ENCODE peak calls at places on chromosomes 6 and 20, in five cellular contexts. P, G, A, E and O are unnamed samples.

GRCh38 chr6:79784013-79784753 is 153.1 kb downstream of the SH3BGRL2 start:
- DNase-seq in P (no peak), G (no peak), A (no peak), E (no peak), O (no peak)

GRCh38 chr6:21201181-21201580 is 392.4 kb upstream of the SOX4 start:
- DNase-seq in P (no peak), G (no peak), A (no peak), E (no peak), O (no peak)

GRCh38 chr6:14270142-14270893 is 152.7 kb downstream of the CD83 start:
- DNase-seq in P (no peak), G (no peak), A (no peak), E (no peak), O (no peak)

GRCh38 chr6:139378882-139379341 is 4.5 kb upstream of the CITED2 start:
- DNase-seq in P (no peak), G (no peak), A (peak), E (no peak), O (no peak)

GRCh38 chr6:149701699-149702098 is 16.2 kb downstream of the LATS1 start:
- DNase-seq in P (no peak), G (no peak), A (no peak), E (no peak), O (no peak)

GRCh38 chr6:98648211-98648914 is 186.0 kb upstream of the POU3F2 start:
- DNase-seq in P (no peak), G (no peak), A (no peak), E (no peak), O (no peak)

GRCh38 chr6:11429577-11429976 is 108.0 kb upstream of the TMEM170B start:
- DNase-seq in P (no peak), G (peak), A (no peak), E (no peak), O (peak)

GRCh38 chr6:41122373-41122772 is 31.8 kb downstream of the TREML1 start:
- DNase-seq in P (no peak), G (no peak), A (no peak), E (no peak), O (no peak)

GRCh38 chr6:112337209-112337638 is 9.9 kb upstream of the RFPL4B start:
- DNase-seq in P (peak), G (peak), A (peak), E (no peak), O (peak)

GRCh38 chr6:106421491-106421890 is 61.0 kb downstream of the CRYBG1 start:
- DNase-seq in P (no peak), G (no peak), A (no peak), E (no peak), O (no peak)

GRCh38 chr6:28001751-28002150 is 44.7 kb downstream of the OR2B6 start:
- DNase-seq in P (no peak), G (no peak), A (no peak), E (no peak), O (no peak)

GRCh38 chr20:58579069-58579818 is 64.0 kb upstream of the APCDD1L start:
- DNase-seq in P (no peak), G (no peak), A (no peak), E (no peak), O (no peak)

GRCh38 chr6:132333639-132334516 is 67.4 kb downstream of the MOXD1 start:
- DNase-seq in P (peak), G (peak), A (peak), E (no peak), O (peak)

GRCh38 chr6:116783852-116784251 is 18.3 kb upstream of the FAM162B start:
- DNase-seq in P (no peak), G (no peak), A (no peak), E (no peak), O (no peak)

GRCh38 chr20:50278684-50279531 is 88.3 kb downstream of the CEBPB start:
- DNase-seq in P (no peak), G (no peak), A (peak), E (no peak), O (peak)

GRCh38 chr6:30618270-30618787 is 689 bp downstream of the MRPS18B start:
- DNase-seq in P (no peak), G (no peak), A (peak), E (no peak), O (no peak)

GRCh38 chr6:143698759-143699750 is 21.3 kb downstream of the PHACTR2 start:
- DNase-seq in P (no peak), G (no peak), A (peak), E (no peak), O (peak)

GRCh38 chr6:110949679-110950285 is 8.7 kb upstream of the GTF3C6 start:
- DNase-seq in P (no peak), G (no peak), A (no peak), E (no peak), O (no peak)

GRCh38 chr6:46271107-46271506 is 100.3 kb upstream of the ENPP5 start:
- DNase-seq in P (no peak), G (no peak), A (no peak), E (no peak), O (no peak)

GRCh38 chr6:110493253-110493800 is 16.9 kb upstream of the SLC22A16 start:
- DNase-seq in P (no peak), G (no peak), A (no peak), E (no peak), O (no peak)

GRCh38 chr6:165458134-165458533 is 148.7 kb upstream of the C6orf118 start:
- DNase-seq in P (no peak), G (no peak), A (no peak), E (no peak), O (no peak)

GRCh38 chr20:36181934-36182603 is 27.5 kb downstream of the EPB41L1 start:
- DNase-seq in P (no peak), G (no peak), A (peak), E (no peak), O (no peak)

GRCh38 chr6:111585241-111585968 is 20.3 kb downstream of the TRAF3IP2 start:
- DNase-seq in P (no peak), G (no peak), A (no peak), E (no peak), O (no peak)

GRCh38 chr6:6724319-6725119 is 136.0 kb downstream of the LY86 start:
- DNase-seq in P (peak), G (no peak), A (peak), E (no peak), O (peak)

GRCh38 chr20:58143531-58143930 is 84.9 kb downstream of the ANKRD60 start:
- DNase-seq in P (no peak), G (no peak), A (no peak), E (no peak), O (no peak)

GRCh38 chr6:42428326-42429041 is 23.2 kb downstream of the TRERF1 start:
- DNase-seq in P (no peak), G (no peak), A (no peak), E (no peak), O (no peak)

GRCh38 chr6:5981274-5982026 is 25.3 kb downstream of the NRN1 start:
- DNase-seq in P (no peak), G (no peak), A (no peak), E (no peak), O (no peak)

GRCh38 chr20:59030911-59031310 is 1.2 kb downstream of the ATP5F1E start:
- DNase-seq in P (no peak), G (no peak), A (no peak), E (no peak), O (no peak)

GRCh38 chr6:1461736-1462135 is 72.4 kb downstream of the FOXF2 start:
- DNase-seq in P (no peak), G (no peak), A (no peak), E (no peak), O (no peak)

GRCh38 chr20:47785321-47785899 is at the start of gene SULF2:
- DNase-seq in P (no peak), G (no peak), A (no peak), E (no peak), O (peak)

GRCh38 chr6:166760288-166760687 is 133.2 kb upstream of the RPS6KA2 start:
- DNase-seq in P (no peak), G (no peak), A (no peak), E (no peak), O (no peak)

GRCh38 chr6:152529364-152529763 is 107.8 kb downstream of the SYNE1 start:
- DNase-seq in P (no peak), G (no peak), A (no peak), E (no peak), O (no peak)

GRCh38 chr20:5430670-5431069 is 113.9 kb upstream of the PROKR2 start:
- DNase-seq in P (no peak), G (no peak), A (no peak), E (no peak), O (no peak)

GRCh38 chr6:130482645-130483390 is 117.0 kb downstream of the TMEM200A start:
- DNase-seq in P (no peak), G (no peak), A (no peak), E (no peak), O (no peak)

GRCh38 chr6:70706491-70707123 is 38.9 kb downstream of the SMAP1 start:
- DNase-seq in P (no peak), G (no peak), A (peak), E (no peak), O (no peak)

GRCh38 chr6:98957440-98957839 is 9.7 kb upstream of the FBXL4 start:
- DNase-seq in P (no peak), G (no peak), A (peak), E (no peak), O (no peak)

GRCh38 chr20:44326391-44327159 is 10.3 kb upstream of the R3HDML start:
- DNase-seq in P (no peak), G (no peak), A (no peak), E (no peak), O (no peak)

GRCh38 chr6:9647599-9647998 is 767.3 kb downstream of the TFAP2A start:
- DNase-seq in P (no peak), G (no peak), A (no peak), E (no peak), O (no peak)

GRCh38 chr6:101294676-101295075 is 98.8 kb upstream of the GRIK2 start:
- DNase-seq in P (no peak), G (no peak), A (no peak), E (no peak), O (no peak)

GRCh38 chr6:101296184-101296583 is 97.3 kb upstream of the GRIK2 start:
- DNase-seq in P (no peak), G (no peak), A (no peak), E (no peak), O (no peak)

GRCh38 chr6:101290346-101290745 is 103.2 kb upstream of the GRIK2 start:
- DNase-seq in P (no peak), G (no peak), A (no peak), E (no peak), O (no peak)

DNA sequence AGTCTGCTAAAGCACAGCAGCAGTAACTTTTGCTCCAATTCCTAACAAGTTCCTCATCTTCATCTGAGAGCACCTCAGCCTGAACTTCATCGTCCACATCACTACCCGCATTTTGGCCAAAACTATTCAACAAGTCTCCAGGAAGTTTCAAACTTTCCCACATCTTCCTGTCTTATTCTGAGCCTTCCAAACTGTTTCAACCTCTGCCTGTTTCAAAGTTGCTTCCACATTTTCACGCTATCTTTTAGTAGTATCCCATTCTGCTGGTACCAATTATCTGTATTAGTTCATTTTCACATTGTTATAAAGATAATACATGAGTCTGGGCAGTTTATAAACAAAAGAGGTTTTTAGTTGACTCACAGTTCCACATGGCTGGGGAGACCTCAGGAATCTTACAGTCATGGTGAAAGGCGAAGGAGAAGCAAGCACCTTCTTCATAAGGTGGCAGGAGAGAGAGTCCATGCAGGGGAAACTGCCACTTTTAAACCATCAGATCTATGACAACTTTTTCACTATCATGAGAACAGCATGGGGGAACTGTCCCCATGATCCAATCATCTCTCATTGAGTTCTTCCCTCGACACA is 99.4 kb upstream of the GRIK2 start:
- DNase-seq in P (no peak), G (no peak), A (no peak), E (no peak), O (no peak)
- TF ChIP-seq SUZ12 in P (no peak), G (no peak), A (no peak), E (no peak), O (no peak)

GRCh38 chr6:135753196-135753595 is 98.3 kb upstream of the PDE7B start:
- DNase-seq in P (no peak), G (no peak), A (no peak), E (no peak), O (no peak)
- TF ChIP-seq SUZ12 in P (no peak), G (no peak), A (no peak), E (no peak), O (no peak)

DNA sequence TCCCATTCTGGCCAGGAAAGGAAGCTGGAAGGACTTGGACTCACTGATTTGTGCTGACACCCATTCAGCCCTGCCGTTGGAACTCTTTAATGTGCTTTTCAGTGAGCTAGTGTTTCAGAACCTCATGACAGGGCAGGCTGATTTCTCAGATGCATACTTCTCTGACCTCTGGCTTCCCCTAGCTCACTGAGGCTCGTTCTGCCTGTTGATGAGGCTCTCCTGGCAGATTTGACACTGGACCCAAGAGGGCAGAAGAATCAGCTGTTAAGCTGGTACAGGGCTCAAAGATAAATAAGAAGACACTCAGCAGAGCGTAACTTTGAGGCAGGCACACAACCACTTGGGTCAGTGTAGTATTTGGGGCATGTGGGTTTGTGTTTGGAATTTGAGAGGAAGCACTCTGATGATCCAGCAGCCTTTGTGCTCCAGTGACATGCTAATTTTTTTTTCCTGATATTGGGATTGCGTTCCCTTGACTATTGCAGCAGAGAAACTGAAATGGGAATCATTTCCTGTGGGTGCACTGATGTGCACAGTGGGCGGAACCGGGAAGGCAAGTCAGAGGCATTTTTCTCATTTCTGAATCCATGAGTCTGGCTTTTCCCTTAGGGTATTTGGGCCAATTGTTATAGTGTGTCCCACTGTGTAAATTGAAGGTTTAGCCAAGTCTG is 80.2 kb downstream of the CARMIL1 start:
- DNase-seq in P (no peak), G (no peak), A (no peak), E (no peak), O (no peak)
- TF ChIP-seq SUZ12 in P (no peak), G (no peak), A (no peak), E (no peak), O (no peak)

GRCh38 chr6:87382861-87383260 is 24.9 kb upstream of the CFAP206 start:
- DNase-seq in P (no peak), G (no peak), A (no peak), E (no peak), O (no peak)

GRCh38 chr6:87375315-87375714 is 30.7 kb downstream of the C6orf163 start:
- DNase-seq in P (no peak), G (no peak), A (no peak), E (no peak), O (no peak)

GRCh38 chr6:87376643-87377042 is 31.1 kb upstream of the CFAP206 start:
- DNase-seq in P (no peak), G (no peak), A (no peak), E (no peak), O (no peak)

GRCh38 chr6:87384449-87384848 is 23.3 kb upstream of the CFAP206 start:
- DNase-seq in P (no peak), G (no peak), A (no peak), E (no peak), O (no peak)

DNA sequence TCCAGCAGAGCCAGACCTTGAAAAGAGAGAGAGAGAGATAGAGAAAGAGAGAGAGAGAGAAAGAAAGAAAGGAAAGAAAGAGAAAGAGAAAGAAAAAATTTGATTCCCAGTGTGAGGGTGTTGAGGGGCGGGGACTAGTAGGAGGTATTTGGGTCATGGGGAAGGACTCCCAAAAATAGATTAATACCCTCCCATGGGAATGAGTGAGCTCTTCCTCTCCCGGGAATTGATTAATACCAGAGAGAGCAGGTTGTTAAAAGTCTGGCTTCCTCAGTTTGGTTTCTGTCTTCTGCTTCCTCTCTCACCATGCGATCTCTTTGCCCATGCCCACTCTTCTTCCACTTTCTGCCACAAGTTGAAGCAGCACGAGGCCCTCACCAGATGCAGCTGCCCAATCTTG is 28.8 kb upstream of the CFAP206 start:
- DNase-seq in P (no peak), G (no peak), A (no peak), E (no peak), O (no peak)
- TF ChIP-seq SUZ12 in P (no peak), G (no peak), A (no peak), E (no peak), O (no peak)

GRCh38 chr20:62953839-62954703 is 1.6 kb downstream of the SLC17A9 start:
- DNase-seq in P (no peak), G (no peak), A (peak), E (peak), O (no peak)
- TF ChIP-seq SUZ12 in P (no peak), G (no peak), A (no peak), E (no peak), O (no peak)

GRCh38 chr20:23118144-23118543 is 32.0 kb upstream of the CD93 start:
- DNase-seq in P (no peak), G (no peak), A (no peak), E (no peak), O (no peak)
- TF ChIP-seq SUZ12 in P (no peak), G (no peak), A (no peak), E (no peak), O (no peak)